ENCODE peak calls at places on chromosomes 5 and 9, in nine cellular contexts. N is PC-9, Z is GM23338, P is endothelial cell of umbilical vein, U is PC-3, E is BE2C, C is sigmoid colon, T is H9, L is tibial artery. Y is an unnamed sample. For H3K4me1, the result is how much of the 10 kb centered on the place peaks cover.

GRCh38 chr5:151195622-151196021 is 28.3 kb downstream of the CCDC69 start:
- DNase-seq in N (no peak), Z (no peak), P (no peak), U (no peak), E (no peak), C (no peak), T (no peak), L (no peak), Y (peak)

GRCh38 chr9:6640268-6641072 is 5.1 kb downstream of the GLDC start:
- DNase-seq in N (no peak), Z (no peak), P (no peak), U (no peak), E (no peak), C (peak), T (no peak), L (no peak), Y (no peak)

GRCh38 chr5:177301503-177302165 is 1.9 kb downstream of the RAB24 start:
- DNase-seq in N (peak), Z (no peak), P (no peak), U (peak), E (no peak), C (peak), T (no peak), L (peak), Y (no peak)

GRCh38 chr5:125874057-125874456 is 549.2 kb upstream of the GRAMD2B start:
- DNase-seq in N (peak), Z (no peak), P (peak), U (peak), E (no peak), C (no peak), T (no peak), L (no peak), Y (no peak)

GRCh38 chr5:151107738-151108520 is 27.1 kb upstream of the TNIP1 start:
- DNase-seq in N (peak), Z (no peak), P (no peak), U (peak), E (no peak), C (peak), T (no peak), L (peak), Y (no peak)

GRCh38 chr5:32173394-32174010 is 617 bp downstream of the GOLPH3 start:
- DNase-seq in N (peak), Z (peak), P (no peak), U (peak), E (peak), C (peak), T (peak), L (peak), Y (peak)

GRCh38 chr5:73135429-73136276 is 15.3 kb downstream of the TMEM171 start:
- DNase-seq in N (no peak), Z (peak), P (peak), U (peak), E (no peak), C (no peak), T (peak), L (no peak), Y (peak)

GRCh38 chr9:71734953-71735352 is 33.4 kb downstream of the CEMIP2 start:
- DNase-seq in N (no peak), Z (no peak), P (no peak), U (no peak), E (no peak), C (no peak), T (no peak), L (no peak), Y (no peak)

GRCh38 chr9:73166453-73166852 is 14.8 kb downstream of the ANXA1 start:
- DNase-seq in N (no peak), Z (no peak), P (no peak), U (no peak), E (no peak), C (no peak), T (no peak), L (no peak), Y (no peak)

GRCh38 chr5:8456846-8457186 is 587.9 kb downstream of the MTRR start:
- DNase-seq in N (no peak), Z (no peak), P (no peak), U (no peak), E (no peak), C (no peak), T (no peak), L (no peak), Y (no peak)

GRCh38 chr5:140251527-140251973 is 51.4 kb downstream of the PFDN1 start:
- DNase-seq in N (peak), Z (no peak), P (peak), U (peak), E (no peak), C (no peak), T (no peak), L (no peak), Y (no peak)

GRCh38 chr5:55407059-55407684 is 99.4 kb downstream of the MTREX start:
- DNase-seq in N (no peak), Z (peak), P (peak), U (peak), E (peak), C (no peak), T (no peak), L (no peak), Y (peak)

GRCh38 chr9:77163889-77164288 is 13.4 kb upstream of the VPS13A start:
- DNase-seq in N (no peak), Z (no peak), P (peak), U (no peak), E (no peak), C (no peak), T (no peak), L (no peak), Y (peak)

GRCh38 chr9:125646222-125647100 is 60.5 kb downstream of the MAPKAP1 start:
- DNase-seq in N (no peak), Z (no peak), P (peak), U (no peak), E (peak), C (no peak), T (no peak), L (no peak), Y (no peak)

GRCh38 chr5:164422400-164422799 is 917.0 kb downstream of the MAT2B start:
- DNase-seq in N (no peak), Z (peak), P (peak), U (no peak), E (peak), C (no peak), T (peak), L (no peak), Y (peak)

GRCh38 chr5:126468091-126468490 is 44.9 kb downstream of the GRAMD2B start:
- DNase-seq in N (no peak), Z (no peak), P (peak), U (no peak), E (no peak), C (no peak), T (no peak), L (no peak), Y (no peak)

GRCh38 chr5:34854459-34855174 is 15.7 kb downstream of the TTC23L start:
- DNase-seq in N (no peak), Z (no peak), P (no peak), U (peak), E (no peak), C (no peak), T (no peak), L (no peak), Y (no peak)

GRCh38 chr9:101995231-101995630 is 256.8 kb upstream of the GRIN3A start:
- DNase-seq in N (no peak), Z (no peak), P (no peak), U (no peak), E (no peak), C (no peak), T (no peak), L (no peak), Y (no peak)

GRCh38 chr9:38172601-38173000 is 103.6 kb upstream of the SHB start:
- DNase-seq in N (no peak), Z (peak), P (no peak), U (no peak), E (no peak), C (no peak), T (peak), L (no peak), Y (no peak)

GRCh38 chr5:175475248-175475647 is 3.1 kb upstream of the SFXN1 start:
- DNase-seq in N (no peak), Z (no peak), P (no peak), U (no peak), E (no peak), C (no peak), T (no peak), L (no peak), Y (no peak)

GRCh38 chr5:115813719-115814118 is 2.7 kb downstream of the CDO1 start:
- DNase-seq in N (no peak), Z (no peak), P (no peak), U (no peak), E (no peak), C (no peak), T (no peak), L (no peak), Y (no peak)

GRCh38 chr5:138601444-138601843 is 26.2 kb upstream of the HSPA9 start:
- DNase-seq in N (peak), Z (no peak), P (no peak), U (no peak), E (no peak), C (no peak), T (no peak), L (peak), Y (no peak)

GRCh38 chr5:151362970-151363369 is 15.6 kb upstream of the SLC36A2 start:
- DNase-seq in N (no peak), Z (no peak), P (no peak), U (peak), E (no peak), C (no peak), T (no peak), L (no peak), Y (no peak)

GRCh38 chr9:128372188-128372641 is 1.0 kb downstream of the URM1 start:
- DNase-seq in N (no peak), Z (no peak), P (peak), U (peak), E (peak), C (no peak), T (no peak), L (no peak), Y (no peak)

GRCh38 chr9:30757723-30758122 is 1626.7 kb upstream of the ACO1 start:
- DNase-seq in N (no peak), Z (no peak), P (no peak), U (no peak), E (no peak), C (peak), T (no peak), L (no peak), Y (no peak)

GRCh38 chr9:132673355-132673754 is 3.1 kb downstream of the GTF3C4 start:
- DNase-seq in N (peak), Z (peak), P (peak), U (peak), E (no peak), C (no peak), T (peak), L (no peak), Y (peak)

GRCh38 chr9:34653610-34654072 is 1.7 kb downstream of the IL11RA start:
- DNase-seq in N (no peak), Z (no peak), P (peak), U (no peak), E (peak), C (peak), T (no peak), L (peak), Y (peak)

GRCh38 chr9:134032456-134033222 is 7.4 kb downstream of the BRD3OS start:
- DNase-seq in N (no peak), Z (no peak), P (no peak), U (no peak), E (peak), C (peak), T (no peak), L (no peak), Y (no peak)

GRCh38 chr5:127799293-127799905 is 96.2 kb downstream of the CCDC192 start:
- DNase-seq in N (no peak), Z (no peak), P (no peak), U (no peak), E (no peak), C (no peak), T (no peak), L (no peak), Y (no peak)

GRCh38 chr5:43560128-43560527 is 3.3 kb upstream of the PAIP1 start:
- DNase-seq in N (peak), Z (no peak), P (no peak), U (peak), E (no peak), C (no peak), T (no peak), L (no peak), Y (no peak)

GRCh38 chr9:79969383-79969782 is 397.6 kb downstream of the TLE4 start:
- DNase-seq in N (no peak), Z (no peak), P (no peak), U (no peak), E (peak), C (no peak), T (no peak), L (no peak), Y (no peak)

GRCh38 chr5:14202462-14202861 is 59.3 kb downstream of the TRIO start:
- DNase-seq in N (no peak), Z (no peak), P (peak), U (no peak), E (no peak), C (no peak), T (no peak), L (no peak), Y (no peak)

GRCh38 chr9:21153688-21154608 is 12.3 kb upstream of the IFNW1 start:
- DNase-seq in N (no peak), Z (peak), P (peak), U (peak), E (no peak), C (no peak), T (peak), L (no peak), Y (peak)

GRCh38 chr9:36034911-36035490 is 1.7 kb upstream of the RECK start:
- DNase-seq in N (no peak), Z (no peak), P (no peak), U (no peak), E (no peak), C (no peak), T (no peak), L (no peak), Y (no peak)

GRCh38 chr9:134324359-134325095 is 1.7 kb upstream of the RXRA start:
- DNase-seq in N (no peak), Z (no peak), P (no peak), U (peak), E (no peak), C (peak), T (no peak), L (peak), Y (no peak)

GRCh38 chr9:136062657-136063439 is 32.2 kb downstream of the NACC2 start:
- DNase-seq in N (no peak), Z (no peak), P (no peak), U (no peak), E (no peak), C (peak), T (no peak), L (peak), Y (no peak)

GRCh38 chr5:1997640-1998347 is 115.1 kb upstream of the IRX4 start:
- DNase-seq in N (no peak), Z (no peak), P (no peak), U (no peak), E (no peak), C (no peak), T (no peak), L (no peak), Y (no peak)

GRCh38 chr5:5360363-5360762 is 62.1 kb upstream of the ICE1 start:
- DNase-seq in N (no peak), Z (no peak), P (no peak), U (no peak), E (no peak), C (no peak), T (no peak), L (no peak), Y (no peak)

GRCh38 chr5:5359623-5360022 is 62.9 kb upstream of the ICE1 start:
- DNase-seq in N (no peak), Z (no peak), P (no peak), U (no peak), E (no peak), C (no peak), T (no peak), L (no peak), Y (no peak)

GRCh38 chr5:5353681-5354080 is 68.8 kb upstream of the ICE1 start:
- DNase-seq in N (no peak), Z (peak), P (no peak), U (no peak), E (no peak), C (no peak), T (peak), L (no peak), Y (no peak)

GRCh38 chr5:5352675-5353074 is 69.8 kb upstream of the ICE1 start:
- DNase-seq in N (no peak), Z (no peak), P (no peak), U (no peak), E (no peak), C (no peak), T (no peak), L (no peak), Y (no peak)

DNA sequence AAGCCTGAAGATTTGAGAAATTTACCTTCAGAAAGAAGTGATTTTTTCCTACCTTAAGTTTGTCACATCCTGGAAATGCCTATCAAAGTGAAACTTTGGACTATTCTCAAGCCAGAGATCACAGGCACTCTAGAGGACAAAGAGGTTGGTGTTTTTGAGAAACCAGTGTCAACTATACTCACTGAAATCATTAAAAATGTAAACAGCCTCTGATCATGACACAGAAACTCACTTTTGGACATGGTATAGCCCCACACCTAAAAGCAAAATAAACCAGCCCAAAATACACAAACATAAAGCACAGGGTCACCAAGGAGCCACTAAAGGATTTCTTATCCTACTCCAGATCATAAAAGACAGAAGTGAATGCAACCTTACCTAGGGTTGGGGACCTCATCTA is 65.7 kb upstream of the ICE1 start:
- DNase-seq in N (no peak), Z (no peak), P (no peak), U (no peak), E (no peak), C (no peak), T (no peak), L (no peak), Y (no peak)
- TF ChIP-seq CTCF in N (no peak), Z (no peak), P (no peak), U (no peak), E (no peak), C (no peak), T (no peak), L (no peak), Y (no peak)

GRCh38 chr5:154784856-154785255 is 29.7 kb downstream of the LARP1 start:
- DNase-seq in N (no peak), Z (no peak), P (no peak), U (no peak), E (no peak), C (no peak), T (no peak), L (no peak), Y (no peak)
- H3K4me1 ChIP-seq in N (under half), Z (half or more), P (under half), U (under half), E (under half), C (half or more), T (under half), L (under half), Y (under half)

GRCh38 chr9:112717669-112718331 is at the start of gene INIP:
- DNase-seq in N (peak), Z (peak), P (peak), U (peak), E (peak), C (peak), T (peak), L (peak), Y (peak)
- TF ChIP-seq CTCF in N (no peak), Z (peak), P (no peak), U (no peak), E (peak), C (no peak), T (no peak), L (no peak), Y (no peak)

GRCh38 chr9:105242557-105242956 is 1.9 kb upstream of the SLC44A1 start:
- DNase-seq in N (no peak), Z (no peak), P (no peak), U (no peak), E (no peak), C (no peak), T (no peak), L (no peak), Y (no peak)

GRCh38 chr9:105244274-105244995 is at the start of gene SLC44A1:
- DNase-seq in N (peak), Z (peak), P (peak), U (peak), E (peak), C (peak), T (peak), L (peak), Y (peak)

GRCh38 chr9:105243935-105244273 is 547 bp upstream of the SLC44A1 start:
- DNase-seq in N (no peak), Z (no peak), P (no peak), U (no peak), E (no peak), C (no peak), T (no peak), L (no peak), Y (no peak)

GRCh38 chr9:105242062-105242461 is 2.4 kb upstream of the SLC44A1 start:
- DNase-seq in N (no peak), Z (no peak), P (no peak), U (no peak), E (no peak), C (no peak), T (no peak), L (no peak), Y (no peak)

DNA sequence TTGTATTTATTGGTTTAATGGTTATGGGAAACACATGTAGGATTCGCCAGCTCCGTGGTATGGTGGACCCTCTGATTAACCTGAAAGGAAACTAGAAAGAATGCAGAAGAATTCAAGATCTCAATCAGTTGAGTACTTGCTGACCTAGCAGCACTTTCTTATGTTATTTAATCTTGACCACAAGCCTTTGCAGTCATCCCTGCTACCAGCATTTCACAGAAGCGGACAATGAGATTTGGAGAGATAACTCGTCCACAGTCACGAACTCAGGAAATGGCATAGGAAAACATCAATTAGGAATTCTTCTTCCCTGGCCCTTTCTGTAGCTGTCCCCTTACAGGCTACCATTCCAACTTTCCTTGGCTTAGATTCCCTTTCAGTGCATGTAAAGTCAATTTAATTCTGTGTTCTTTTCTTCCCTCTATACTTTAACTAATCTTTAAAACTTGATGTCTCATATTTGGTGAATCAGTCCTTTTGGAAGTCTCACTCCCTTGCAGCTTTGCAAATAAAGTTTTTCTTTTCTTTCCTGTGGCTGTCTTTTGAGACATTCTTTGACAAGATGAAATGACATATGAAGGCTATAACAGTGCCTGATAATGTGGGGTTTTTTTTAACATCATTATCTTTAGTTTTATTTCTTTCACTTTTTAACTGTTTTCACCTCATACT is 1.3 kb upstream of the SLC44A1 start:
- DNase-seq in N (no peak), Z (peak), P (peak), U (no peak), E (no peak), C (no peak), T (no peak), L (no peak), Y (no peak)
- H3K4me1 ChIP-seq in N (under half), Z (half or more), P (under half), U (under half), E (under half), C (under half), T (under half), L (under half), Y (under half)

GRCh38 chr5:181042036-181042435 is 2.0 kb downstream of the BTNL9 start:
- DNase-seq in N (no peak), Z (no peak), P (no peak), U (no peak), E (no peak), C (no peak), T (no peak), L (no peak), Y (no peak)

GRCh38 chr5:181044093-181044599 is 4.1 kb downstream of the BTNL9 start:
- DNase-seq in N (no peak), Z (no peak), P (no peak), U (no peak), E (no peak), C (no peak), T (no peak), L (no peak), Y (no peak)

GRCh38 chr5:181044662-181045305 is 4.7 kb downstream of the BTNL9 start:
- DNase-seq in N (no peak), Z (no peak), P (no peak), U (no peak), E (no peak), C (no peak), T (no peak), L (no peak), Y (no peak)

GRCh38 chr5:181042722-181043121 is 2.7 kb downstream of the BTNL9 start:
- DNase-seq in N (no peak), Z (no peak), P (no peak), U (no peak), E (no peak), C (no peak), T (no peak), L (no peak), Y (no peak)

GRCh38 chr5:181043285-181044092 is 3.4 kb downstream of the BTNL9 start:
- DNase-seq in N (no peak), Z (no peak), P (no peak), U (peak), E (no peak), C (no peak), T (no peak), L (no peak), Y (no peak)
- TF ChIP-seq CTCF in N (peak), Z (peak), P (no peak), U (peak), E (no peak), C (no peak), T (peak), L (no peak), Y (no peak)